ENCODE peak calls at places on chromosomes 3 and 15, in six cellular contexts. F, M, O, N, Y and P are unnamed samples.

GRCh38 chr3:128072454-128073184 is 20.4 kb downstream of the SEC61A1 start:
- DNase-seq in O (no peak), N (no peak), M (no peak), Y (no peak), F (no peak), P (no peak)

GRCh38 chr15:84697353-84697990 is 18.5 kb downstream of the SEC11A start:
- DNase-seq in F (no peak), M (no peak), O (no peak), Y (no peak), N (no peak), P (no peak)

GRCh38 chr15:52256366-52256765 is 39.2 kb downstream of the MYO5C start:
- DNase-seq in F (no peak), O (peak), M (no peak), N (peak), Y (peak), P (peak)

GRCh38 chr15:52419494-52419893 is 109.2 kb downstream of the MYO5A start:
- DNase-seq in M (no peak), Y (no peak), O (no peak), N (no peak), F (no peak), P (no peak)

GRCh38 chr15:40379853-40380252 is 2.7 kb upstream of the KNSTRN start:
- DNase-seq in Y (no peak), N (no peak), F (no peak), O (no peak), M (peak), P (no peak)

GRCh38 chr15:92820233-92821021 is 79.7 kb upstream of the CHD2 start:
- DNase-seq in N (peak), Y (peak), O (peak), M (peak), F (peak), P (peak)

GRCh38 chr15:57537072-57537471 is 54.6 kb upstream of the MYZAP start:
- DNase-seq in Y (no peak), M (no peak), O (no peak), F (no peak), N (no peak), P (no peak)

GRCh38 chr3:32045091-32045964 is 61.1 kb upstream of the GPD1L start:
- DNase-seq in Y (no peak), N (no peak), O (peak), F (no peak), M (no peak), P (peak)

GRCh38 chr15:72890043-72890442 is 106.5 kb upstream of the ADPGK start:
- DNase-seq in M (no peak), F (no peak), N (no peak), O (no peak), Y (no peak), P (no peak)

GRCh38 chr3:7444886-7445285 is 584.0 kb downstream of the GRM7 start:
- DNase-seq in F (no peak), N (no peak), O (no peak), M (no peak), Y (no peak), P (no peak)